ENCODE peak calls at places on chromosomes 3 and 15, in ten cellular contexts. One of them, this sample, is unnamed.

GRCh38 chr3:124131158-124132115 is 139.5 kb upstream of the ROPN1 start:
- DNase-seq in GM23248: peak; percentile 53
- DNase-seq in NCI-H2171 treated with DMSO at 0.1 percent for 48 hours: peak; percentile 35
- DNase-seq in mucosa of gallbladder: peak; percentile 39
- DNase-seq in ELR: no peak
- DNase-seq in posterior cingulate gyrus: no peak
- DNase-seq in left colon: no peak
- DNase-seq in fibroblast of pulmonary artery: no peak
- DNase-seq in HuH-7: no peak
- DNase-seq in T-helper 17 cell: no peak
- DNase-seq in this sample: peak; percentile 19

GRCh38 chr15:68012911-68013310 is 41.2 kb upstream of the PIAS1 start:
- DNase-seq in GM23248: no peak
- DNase-seq in NCI-H2171 treated with DMSO at 0.1 percent for 48 hours: no peak
- DNase-seq in mucosa of gallbladder: peak; percentile 62
- DNase-seq in ELR: no peak
- DNase-seq in posterior cingulate gyrus: no peak
- DNase-seq in left colon: no peak
- DNase-seq in fibroblast of pulmonary artery: no peak
- DNase-seq in HuH-7: peak; percentile 41
- DNase-seq in T-helper 17 cell: no peak
- DNase-seq in this sample: no peak

GRCh38 chr3:16069149-16069922 is 105.1 kb upstream of the GALNT15 start:
- DNase-seq in GM23248: peak; percentile 79
- DNase-seq in NCI-H2171 treated with DMSO at 0.1 percent for 48 hours: no peak
- DNase-seq in mucosa of gallbladder: no peak
- DNase-seq in ELR: peak; percentile 96
- DNase-seq in posterior cingulate gyrus: no peak
- DNase-seq in left colon: no peak
- DNase-seq in fibroblast of pulmonary artery: peak; percentile 95
- DNase-seq in HuH-7: no peak
- DNase-seq in T-helper 17 cell: no peak
- DNase-seq in this sample: peak; percentile 72

GRCh38 chr3:194816748-194817591 is 131.3 kb downstream of the FAM43A start:
- DNase-seq in GM23248: no peak
- DNase-seq in NCI-H2171 treated with DMSO at 0.1 percent for 48 hours: no peak
- DNase-seq in mucosa of gallbladder: no peak
- DNase-seq in ELR: no peak
- DNase-seq in posterior cingulate gyrus: no peak
- DNase-seq in left colon: no peak
- DNase-seq in fibroblast of pulmonary artery: no peak
- DNase-seq in HuH-7: no peak
- DNase-seq in T-helper 17 cell: no peak
- DNase-seq in this sample: no peak

GRCh38 chr3:154098396-154098795 is 22.8 kb upstream of the ARHGEF26 start:
- DNase-seq in GM23248: no peak
- DNase-seq in NCI-H2171 treated with DMSO at 0.1 percent for 48 hours: no peak
- DNase-seq in mucosa of gallbladder: no peak
- DNase-seq in ELR: no peak
- DNase-seq in posterior cingulate gyrus: no peak
- DNase-seq in left colon: no peak
- DNase-seq in fibroblast of pulmonary artery: no peak
- DNase-seq in HuH-7: no peak
- DNase-seq in T-helper 17 cell: no peak
- DNase-seq in this sample: no peak

GRCh38 chr15:57611938-57612337 is 20.2 kb downstream of the MYZAP start:
- DNase-seq in GM23248: peak; percentile 44
- DNase-seq in NCI-H2171 treated with DMSO at 0.1 percent for 48 hours: no peak
- DNase-seq in mucosa of gallbladder: peak; percentile 74
- DNase-seq in ELR: peak; percentile 45
- DNase-seq in posterior cingulate gyrus: no peak
- DNase-seq in left colon: peak; percentile 75
- DNase-seq in fibroblast of pulmonary artery: peak; percentile 48
- DNase-seq in HuH-7: no peak
- DNase-seq in T-helper 17 cell: no peak
- DNase-seq in this sample: peak; percentile 73

GRCh38 chr15:95132774-95133173 is 901.4 kb downstream of the MCTP2 start:
- DNase-seq in GM23248: peak; percentile 85
- DNase-seq in NCI-H2171 treated with DMSO at 0.1 percent for 48 hours: no peak
- DNase-seq in mucosa of gallbladder: no peak
- DNase-seq in ELR: peak; percentile 61
- DNase-seq in posterior cingulate gyrus: no peak
- DNase-seq in left colon: no peak
- DNase-seq in fibroblast of pulmonary artery: peak; percentile 53
- DNase-seq in HuH-7: no peak
- DNase-seq in T-helper 17 cell: no peak
- DNase-seq in this sample: no peak

GRCh38 chr3:61521229-61521628 is 40.1 kb upstream of the PTPRG start:
- DNase-seq in GM23248: no peak
- DNase-seq in NCI-H2171 treated with DMSO at 0.1 percent for 48 hours: no peak
- DNase-seq in mucosa of gallbladder: no peak
- DNase-seq in ELR: no peak
- DNase-seq in posterior cingulate gyrus: no peak
- DNase-seq in left colon: no peak
- DNase-seq in fibroblast of pulmonary artery: no peak
- DNase-seq in HuH-7: no peak
- DNase-seq in T-helper 17 cell: no peak
- DNase-seq in this sample: no peak

GRCh38 chr15:101059381-101060341 is 140.5 kb downstream of the LRRK1 start:
- DNase-seq in GM23248: no peak
- DNase-seq in NCI-H2171 treated with DMSO at 0.1 percent for 48 hours: no peak
- DNase-seq in mucosa of gallbladder: no peak
- DNase-seq in ELR: no peak
- DNase-seq in posterior cingulate gyrus: no peak
- DNase-seq in left colon: no peak
- DNase-seq in fibroblast of pulmonary artery: no peak
- DNase-seq in HuH-7: no peak
- DNase-seq in T-helper 17 cell: no peak
- DNase-seq in this sample: no peak

GRCh38 chr3:106326941-106327765 is 458.3 kb upstream of the CBLB start:
- DNase-seq in GM23248: peak; percentile 33
- DNase-seq in NCI-H2171 treated with DMSO at 0.1 percent for 48 hours: peak; percentile 25
- DNase-seq in mucosa of gallbladder: no peak
- DNase-seq in ELR: peak; percentile 34
- DNase-seq in posterior cingulate gyrus: no peak
- DNase-seq in left colon: no peak
- DNase-seq in fibroblast of pulmonary artery: peak; percentile 26
- DNase-seq in HuH-7: no peak
- DNase-seq in T-helper 17 cell: no peak
- DNase-seq in this sample: peak; percentile 49

GRCh38 chr3:107432013-107432515 is 54.8 kb downstream of the CCDC54 start:
- DNase-seq in GM23248: peak; percentile 63
- DNase-seq in NCI-H2171 treated with DMSO at 0.1 percent for 48 hours: peak; percentile 70
- DNase-seq in mucosa of gallbladder: no peak
- DNase-seq in ELR: peak; percentile 52
- DNase-seq in posterior cingulate gyrus: peak; percentile 81
- DNase-seq in left colon: no peak
- DNase-seq in fibroblast of pulmonary artery: peak; percentile 21
- DNase-seq in HuH-7: no peak
- DNase-seq in T-helper 17 cell: no peak
- DNase-seq in this sample: no peak

GRCh38 chr3:8851703-8852102 is 82.3 kb upstream of the OXTR start:
- DNase-seq in GM23248: peak; percentile 79
- DNase-seq in NCI-H2171 treated with DMSO at 0.1 percent for 48 hours: no peak
- DNase-seq in mucosa of gallbladder: no peak
- DNase-seq in ELR: peak; percentile 88
- DNase-seq in posterior cingulate gyrus: no peak
- DNase-seq in left colon: no peak
- DNase-seq in fibroblast of pulmonary artery: peak; percentile 82
- DNase-seq in HuH-7: no peak
- DNase-seq in T-helper 17 cell: no peak
- DNase-seq in this sample: no peak

GRCh38 chr3:73603771-73604171 is 21.0 kb downstream of the PDZRN3 start:
- DNase-seq in GM23248: peak; percentile 86
- DNase-seq in NCI-H2171 treated with DMSO at 0.1 percent for 48 hours: no peak
- DNase-seq in mucosa of gallbladder: no peak
- DNase-seq in ELR: peak; percentile 13
- DNase-seq in posterior cingulate gyrus: no peak
- DNase-seq in left colon: peak; percentile 30
- DNase-seq in fibroblast of pulmonary artery: peak; percentile 37
- DNase-seq in HuH-7: no peak
- DNase-seq in T-helper 17 cell: no peak
- DNase-seq in this sample: no peak

GRCh38 chr3:48157215-48157840 is 30.9 kb downstream of the CDC25A start:
- DNase-seq in GM23248: peak; percentile 30
- DNase-seq in NCI-H2171 treated with DMSO at 0.1 percent for 48 hours: no peak
- DNase-seq in mucosa of gallbladder: no peak
- DNase-seq in ELR: peak; percentile 49
- DNase-seq in posterior cingulate gyrus: peak; percentile 3
- DNase-seq in left colon: no peak
- DNase-seq in fibroblast of pulmonary artery: peak; percentile 50
- DNase-seq in HuH-7: no peak
- DNase-seq in T-helper 17 cell: no peak
- DNase-seq in this sample: no peak

GRCh38 chr3:136078421-136079364 is 113.2 kb downstream of the PPP2R3A start:
- DNase-seq in GM23248: peak; percentile 65
- DNase-seq in NCI-H2171 treated with DMSO at 0.1 percent for 48 hours: peak; percentile 52
- DNase-seq in mucosa of gallbladder: no peak
- DNase-seq in ELR: peak; percentile 61
- DNase-seq in posterior cingulate gyrus: no peak
- DNase-seq in left colon: no peak
- DNase-seq in fibroblast of pulmonary artery: peak; percentile 60
- DNase-seq in HuH-7: no peak
- DNase-seq in T-helper 17 cell: no peak
- DNase-seq in this sample: peak; percentile 62

This sample was measured in endothelial cell of umbilical vein.